ENCODE peak calls at places on chromosomes 12 and 14, in four cellular contexts. T, S, R and K are unnamed samples.

GRCh38 chr14:53109028-53109687 is 44.0 kb downstream of the DDHD1 start:
- DNase-seq in S (no peak), T (no peak), R (no peak), K (no peak)

GRCh38 chr14:72745546-72745945 is 148.4 kb downstream of the DPF3 start:
- DNase-seq in R (peak; percentile 79), T (no peak), S (no peak), K (peak; percentile 72)

GRCh38 chr14:71466942-71467341 is 465.3 kb upstream of the RGS6 start:
- DNase-seq in R (no peak), S (no peak), T (no peak), K (no peak)

GRCh38 chr12:101018540-101018939 is 191.5 kb downstream of the SLC5A8 start:
- DNase-seq in R (peak; percentile 85), T (no peak), S (peak; percentile 46), K (peak; percentile 97)

GRCh38 chr12:79698966-79699365 is 8.2 kb upstream of the PAWR start:
- DNase-seq in S (no peak), R (no peak), T (no peak), K (no peak)

GRCh38 chr14:69789118-69789640 is 7.9 kb downstream of the SLC10A1 start:
- DNase-seq in T (no peak), S (no peak), R (peak; percentile 84), K (peak; percentile 91)

GRCh38 chr12:105330938-105331804 is 680 bp downstream of the C12orf75 start:
- DNase-seq in S (peak; percentile 18), T (peak; percentile 14), R (peak; percentile 27), K (peak; percentile 19)

GRCh38 chr12:2970744-2971143 is 11.5 kb downstream of the TEAD4 start:
- DNase-seq in S (peak; percentile 50), R (no peak), T (no peak), K (peak; percentile 9)

GRCh38 chr14:104112609-104113571 is 25.5 kb upstream of the KIF26A start:
- DNase-seq in S (no peak), T (no peak), R (no peak), K (no peak)

GRCh38 chr12:110780448-110780847 is 37.8 kb upstream of the PPP1CC start:
- DNase-seq in T (peak; percentile 21), S (no peak), R (no peak), K (no peak)

GRCh38 chr12:81078469-81079196 is 754 bp downstream of the ACSS3 start:
- DNase-seq in S (no peak), R (no peak), T (no peak), K (peak; percentile 22)

GRCh38 chr14:92783813-92784431 is 10.2 kb upstream of the GOLGA5 start:
- DNase-seq in R (peak; percentile 50), T (no peak), S (peak; percentile 70), K (peak; percentile 66)

GRCh38 chr12:1919284-1919683 is 832 bp upstream of the CACNA2D4 start:
- DNase-seq in R (no peak), S (no peak), T (no peak), K (no peak)

GRCh38 chr14:71290960-71291466 is 383.8 kb downstream of the PCNX1 start:
- DNase-seq in S (peak; percentile 46), R (peak; percentile 89), T (no peak), K (peak; percentile 95)

GRCh38 chr14:95132732-95133131 is 24.6 kb downstream of the DICER1 start:
- DNase-seq in R (no peak), S (no peak), T (no peak), K (no peak)

GRCh38 chr12:67991158-67991557 is 1.9 kb downstream of the IFNG-AS1 start:
- DNase-seq in R (no peak), T (peak; percentile 12), S (no peak), K (no peak)

GRCh38 chr14:90103808-90104207 is 42.0 kb downstream of the KCNK13 start:
- DNase-seq in T (no peak), S (no peak), R (no peak), K (peak; percentile 60)

GRCh38 chr12:103858953-103859601 is 18.0 kb upstream of the NT5DC3 start:
- DNase-seq in S (peak; percentile 93), T (no peak), R (peak; percentile 99), K (peak; percentile 97)

GRCh38 chr12:116266220-116266619 is 11.3 kb downstream of the MED13L start:
- DNase-seq in R (peak; percentile 37), S (peak; percentile 57), T (no peak), K (peak; percentile 51)

GRCh38 chr14:105228562-105228961 is 19.8 kb upstream of the BTBD6 start:
- DNase-seq in S (no peak), R (no peak), T (no peak), K (no peak)

GRCh38 chr14:42095155-42095554 is 488.5 kb downstream of the LRFN5 start:
- DNase-seq in R (no peak), T (no peak), S (no peak), K (no peak)

GRCh38 chr12:130838284-130838950 is 633 bp downstream of the STX2 start:
- DNase-seq in T (no peak), R (peak; percentile 39), S (peak; percentile 37), K (peak; percentile 35)

GRCh38 chr14:53946404-53947400 is 9.9 kb downstream of the BMP4 start:
- DNase-seq in S (no peak), T (no peak), R (no peak), K (no peak)

GRCh38 chr14:61467281-61467680 is 145.9 kb downstream of the PRKCH start:
- DNase-seq in S (no peak), T (no peak), R (no peak), K (no peak)

GRCh38 chr12:55996201-55996714 is 818 bp upstream of the SUOX start:
- DNase-seq in T (peak; percentile 32), S (peak; percentile 77), R (peak; percentile 39), K (peak; percentile 70)

GRCh38 chr14:79306546-79306945 is 904.8 kb downstream of the DIO2 start:
- DNase-seq in T (no peak), R (no peak), S (no peak), K (no peak)

GRCh38 chr12:42541965-42542364 is 47.6 kb downstream of the PRICKLE1 start:
- DNase-seq in R (no peak), T (no peak), S (no peak), K (no peak)

GRCh38 chr12:72872488-72872887 is 600.3 kb downstream of the TRHDE start:
- DNase-seq in T (no peak), S (no peak), R (no peak), K (no peak)

GRCh38 chr14:103361868-103362267 is 23.3 kb upstream of the MARK3 start:
- DNase-seq in S (peak; percentile 83), T (no peak), R (peak; percentile 98), K (peak; percentile 98)

GRCh38 chr12:49208661-49209060 is 19.8 kb upstream of the TUBA1A start:
- DNase-seq in S (no peak), R (no peak), T (no peak), K (no peak)

GRCh38 chr14:74963178-74963704 is 7.8 kb upstream of the PGF start:
- DNase-seq in S (no peak), R (no peak), T (no peak), K (no peak)

GRCh38 chr12:41988715-41989114 is 156.0 kb downstream of the GXYLT1 start:
- DNase-seq in R (no peak), S (no peak), T (no peak), K (no peak)

GRCh38 chr12:123049398-123050250 is 69.1 kb downstream of the ARL6IP4 start:
- DNase-seq in T (no peak), R (no peak), S (no peak), K (no peak)

GRCh38 chr14:34301107-34301734 is 160.8 kb downstream of the SPTSSA start:
- DNase-seq in R (peak; percentile 46), T (no peak), S (peak; percentile 59), K (peak; percentile 69)

GRCh38 chr14:55800443-55800842 is 220.4 kb downstream of the KTN1 start:
- DNase-seq in S (no peak), R (no peak), T (no peak), K (no peak)
- H3K4me3 ChIP-seq in S (no peak overlapping the region), R (no peak overlapping the region), T (no peak overlapping the region), K (no peak overlapping the region)

DNA sequence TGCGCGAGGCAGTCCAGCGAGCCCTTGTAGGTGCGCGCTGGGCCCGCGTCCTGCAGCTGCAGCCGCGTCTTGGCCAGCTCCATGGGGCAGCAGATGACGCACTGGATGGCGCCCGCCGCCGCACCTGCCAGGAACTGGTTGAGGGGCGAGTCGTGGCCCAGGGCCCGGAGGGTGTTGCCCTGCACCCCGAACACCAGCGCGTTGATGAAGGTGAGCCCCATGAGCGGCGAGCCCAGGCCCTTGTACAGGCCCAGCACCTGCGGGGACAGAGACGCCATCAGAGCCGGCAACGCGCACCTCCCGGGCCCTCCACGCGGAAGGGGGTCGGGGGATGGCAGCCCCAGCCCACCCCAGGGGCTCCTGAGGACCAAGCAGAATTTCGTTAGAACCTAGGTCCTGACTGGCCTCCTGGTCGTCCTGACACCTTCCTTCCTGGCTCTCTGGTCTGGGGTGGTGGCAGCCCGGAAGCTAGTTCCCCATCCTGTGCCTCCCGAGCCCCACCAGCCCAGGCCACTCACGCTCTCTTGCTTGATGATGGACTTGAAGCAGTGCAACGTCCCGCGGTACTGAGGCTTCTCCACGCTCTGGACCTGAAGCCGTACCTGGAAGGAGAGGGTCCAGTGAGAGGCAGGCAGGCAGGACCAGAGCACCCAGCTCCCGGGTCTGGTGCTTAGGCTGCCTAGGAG is 13.3 kb downstream of the SLC25A29 start:
- DNase-seq in T (no peak), R (no peak), S (no peak), K (no peak)
- H3K4me3 ChIP-seq in T (no peak overlapping the region), R (no peak overlapping the region), S (no peak overlapping the region), K (no peak overlapping the region)

GRCh38 chr14:56805201-56805991 is 4.9 kb downstream of the OTX2 start:
- DNase-seq in T (no peak), S (no peak), R (no peak), K (no peak)
- H3K4me3 ChIP-seq in T (no peak overlapping the region), S (no peak overlapping the region), R (no peak overlapping the region), K (no peak overlapping the region)

DNA sequence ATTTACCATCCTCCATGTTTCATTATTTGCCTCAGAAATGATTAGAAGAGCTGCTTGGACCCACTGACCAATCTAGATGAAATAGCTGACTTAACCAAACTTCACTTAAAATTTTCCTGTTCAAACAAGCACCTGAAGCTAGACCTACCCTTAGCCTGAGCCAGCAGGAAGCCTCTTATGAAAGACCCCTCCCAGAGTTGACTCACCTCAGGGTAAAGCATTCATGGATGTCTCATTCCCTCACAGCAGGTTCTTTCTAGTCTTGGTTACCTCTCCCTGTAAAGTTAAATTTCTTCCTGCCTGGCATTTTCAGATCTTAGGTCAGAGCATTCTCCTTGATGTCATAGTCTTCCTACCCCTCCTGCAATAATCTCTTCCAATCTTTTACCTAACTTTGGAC is 1209.8 kb downstream of the FLRT2 start:
- DNase-seq in S (no peak), T (no peak), R (peak; percentile 78), K (peak; percentile 73)
- H3K4me3 ChIP-seq in S (no peak overlapping the region), T (no peak overlapping the region), R (peak overlapping the region; percentile 57), K (no peak overlapping the region)

GRCh38 chr12:30067156-30067555 is 283.4 kb upstream of the TMTC1 start:
- DNase-seq in R (no peak), T (no peak), S (no peak), K (peak; percentile 32)

GRCh38 chr12:30063435-30063945 is 279.7 kb upstream of the TMTC1 start:
- DNase-seq in T (no peak), S (no peak), R (no peak), K (no peak)

DNA sequence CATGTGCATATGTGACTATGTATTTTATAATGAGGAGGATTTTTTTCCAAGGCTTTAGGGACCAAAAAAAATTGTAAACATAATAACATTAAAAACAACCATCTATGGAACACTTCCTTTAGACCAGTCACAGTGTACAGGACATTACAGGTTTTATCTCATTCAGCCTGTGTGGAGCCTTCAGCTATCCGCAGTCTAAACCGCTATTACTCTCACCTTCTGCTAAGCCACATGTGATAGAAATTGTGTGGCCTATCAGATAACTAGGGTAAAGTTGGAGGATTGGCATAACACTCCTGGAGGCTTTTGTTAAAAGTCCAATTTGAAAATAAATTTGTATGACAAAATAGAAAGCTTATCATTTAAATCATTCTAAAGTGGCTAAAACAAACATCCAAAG is 281.2 kb upstream of the TMTC1 start:
- DNase-seq in T (no peak), R (no peak), S (no peak), K (no peak)
- H3K4me3 ChIP-seq in T (no peak overlapping the region), R (no peak overlapping the region), S (no peak overlapping the region), K (no peak overlapping the region)